ENCODE peak calls at places on chromosome 5, in ten cellular contexts. One of them, this sample, is unnamed. For H3K27me3, the result is how much of the 10 kb centered on the place peaks cover.

GRCh38 chr5:123874600-123875201 is 362.7 kb downstream of the CSNK1G3 start:
- DNase-seq in hepatocyte: no peak
- DNase-seq in transverse colon: no peak
- DNase-seq in effector memory CD4-positive, alpha-beta T cell: no peak
- DNase-seq in cardiac muscle cell: peak
- DNase-seq in H1: no peak
- DNase-seq in uterus: no peak
- DNase-seq in upper lobe of left lung: no peak
- DNase-seq in CD8-positive, alpha-beta T cell: no peak
- DNase-seq in CD8-positive, alpha-beta memory T cell: no peak
- DNase-seq in this sample: no peak

GRCh38 chr5:10674096-10674495 is 86.9 kb downstream of the DAP start:
- DNase-seq in hepatocyte: no peak
- DNase-seq in transverse colon: no peak
- DNase-seq in effector memory CD4-positive, alpha-beta T cell: no peak
- DNase-seq in cardiac muscle cell: no peak
- DNase-seq in H1: no peak
- DNase-seq in uterus: no peak
- DNase-seq in upper lobe of left lung: no peak
- DNase-seq in CD8-positive, alpha-beta T cell: no peak
- DNase-seq in CD8-positive, alpha-beta memory T cell: no peak
- DNase-seq in this sample: no peak

GRCh38 chr5:149464796-149465489 is 85.9 kb upstream of the IL17B start:
- DNase-seq in hepatocyte: peak
- DNase-seq in transverse colon: peak
- DNase-seq in effector memory CD4-positive, alpha-beta T cell: no peak
- DNase-seq in cardiac muscle cell: peak
- DNase-seq in H1: no peak
- DNase-seq in uterus: peak
- DNase-seq in upper lobe of left lung: no peak
- DNase-seq in CD8-positive, alpha-beta T cell: no peak
- DNase-seq in CD8-positive, alpha-beta memory T cell: no peak
- DNase-seq in this sample: no peak

GRCh38 chr5:141105350-141105749 is 5.1 kb downstream of the PCDHB3 start:
- DNase-seq in hepatocyte: no peak
- DNase-seq in transverse colon: no peak
- DNase-seq in effector memory CD4-positive, alpha-beta T cell: no peak
- DNase-seq in cardiac muscle cell: no peak
- DNase-seq in H1: no peak
- DNase-seq in uterus: no peak
- DNase-seq in upper lobe of left lung: no peak
- DNase-seq in CD8-positive, alpha-beta T cell: no peak
- DNase-seq in CD8-positive, alpha-beta memory T cell: no peak
- DNase-seq in this sample: no peak

GRCh38 chr5:173715607-173716006 is 99.2 kb upstream of the BOD1 start:
- DNase-seq in hepatocyte: no peak
- DNase-seq in transverse colon: no peak
- DNase-seq in effector memory CD4-positive, alpha-beta T cell: no peak
- DNase-seq in cardiac muscle cell: no peak
- DNase-seq in H1: no peak
- DNase-seq in uterus: no peak
- DNase-seq in upper lobe of left lung: no peak
- DNase-seq in CD8-positive, alpha-beta T cell: no peak
- DNase-seq in CD8-positive, alpha-beta memory T cell: no peak
- DNase-seq in this sample: no peak

GRCh38 chr5:74093501-74093993 is 467.6 kb downstream of the ARHGEF28 start:
- DNase-seq in hepatocyte: peak
- DNase-seq in transverse colon: peak
- DNase-seq in effector memory CD4-positive, alpha-beta T cell: no peak
- DNase-seq in cardiac muscle cell: no peak
- DNase-seq in H1: no peak
- DNase-seq in uterus: no peak
- DNase-seq in upper lobe of left lung: no peak
- DNase-seq in CD8-positive, alpha-beta T cell: no peak
- DNase-seq in CD8-positive, alpha-beta memory T cell: no peak
- DNase-seq in this sample: no peak

GRCh38 chr5:15601853-15602252 is 101.9 kb downstream of the FBXL7 start:
- DNase-seq in hepatocyte: no peak
- DNase-seq in transverse colon: no peak
- DNase-seq in effector memory CD4-positive, alpha-beta T cell: no peak
- DNase-seq in cardiac muscle cell: no peak
- DNase-seq in H1: no peak
- DNase-seq in uterus: no peak
- DNase-seq in upper lobe of left lung: no peak
- DNase-seq in CD8-positive, alpha-beta T cell: no peak
- DNase-seq in CD8-positive, alpha-beta memory T cell: no peak
- DNase-seq in this sample: no peak

GRCh38 chr5:96090205-96090604 is 128.6 kb upstream of the ELL2 start:
- DNase-seq in hepatocyte: no peak
- DNase-seq in transverse colon: no peak
- DNase-seq in effector memory CD4-positive, alpha-beta T cell: no peak
- DNase-seq in cardiac muscle cell: no peak
- DNase-seq in H1: no peak
- DNase-seq in uterus: no peak
- DNase-seq in upper lobe of left lung: no peak
- DNase-seq in CD8-positive, alpha-beta T cell: no peak
- DNase-seq in CD8-positive, alpha-beta memory T cell: no peak
- DNase-seq in this sample: no peak

GRCh38 chr5:101678494-101679193 is 617.4 kb downstream of the SLCO4C1 start:
- DNase-seq in hepatocyte: peak
- DNase-seq in transverse colon: peak
- DNase-seq in effector memory CD4-positive, alpha-beta T cell: peak
- DNase-seq in cardiac muscle cell: peak
- DNase-seq in H1: peak
- DNase-seq in uterus: peak
- DNase-seq in upper lobe of left lung: peak
- DNase-seq in CD8-positive, alpha-beta T cell: no peak
- DNase-seq in CD8-positive, alpha-beta memory T cell: peak
- DNase-seq in this sample: no peak

GRCh38 chr5:77957-78804 is 13.8 kb upstream of the PLEKHG4B start:
- DNase-seq in hepatocyte: no peak
- DNase-seq in transverse colon: no peak
- DNase-seq in effector memory CD4-positive, alpha-beta T cell: no peak
- DNase-seq in cardiac muscle cell: peak
- DNase-seq in H1: no peak
- DNase-seq in uterus: no peak
- DNase-seq in upper lobe of left lung: no peak
- DNase-seq in CD8-positive, alpha-beta T cell: no peak
- DNase-seq in CD8-positive, alpha-beta memory T cell: no peak
- DNase-seq in this sample: peak

GRCh38 chr5:136162001-136162400 is 29.4 kb downstream of the SMAD5 start:
- DNase-seq in hepatocyte: no peak
- DNase-seq in transverse colon: no peak
- DNase-seq in effector memory CD4-positive, alpha-beta T cell: no peak
- DNase-seq in cardiac muscle cell: no peak
- DNase-seq in H1: no peak
- DNase-seq in uterus: no peak
- DNase-seq in upper lobe of left lung: no peak
- DNase-seq in CD8-positive, alpha-beta T cell: no peak
- DNase-seq in CD8-positive, alpha-beta memory T cell: no peak
- DNase-seq in this sample: no peak

GRCh38 chr5:65086234-65086886 is 317.6 kb downstream of the CWC27 start:
- DNase-seq in hepatocyte: no peak
- DNase-seq in transverse colon: no peak
- DNase-seq in effector memory CD4-positive, alpha-beta T cell: no peak
- DNase-seq in cardiac muscle cell: no peak
- DNase-seq in H1: no peak
- DNase-seq in uterus: no peak
- DNase-seq in upper lobe of left lung: no peak
- DNase-seq in CD8-positive, alpha-beta T cell: no peak
- DNase-seq in CD8-positive, alpha-beta memory T cell: no peak
- DNase-seq in this sample: no peak

DNA sequence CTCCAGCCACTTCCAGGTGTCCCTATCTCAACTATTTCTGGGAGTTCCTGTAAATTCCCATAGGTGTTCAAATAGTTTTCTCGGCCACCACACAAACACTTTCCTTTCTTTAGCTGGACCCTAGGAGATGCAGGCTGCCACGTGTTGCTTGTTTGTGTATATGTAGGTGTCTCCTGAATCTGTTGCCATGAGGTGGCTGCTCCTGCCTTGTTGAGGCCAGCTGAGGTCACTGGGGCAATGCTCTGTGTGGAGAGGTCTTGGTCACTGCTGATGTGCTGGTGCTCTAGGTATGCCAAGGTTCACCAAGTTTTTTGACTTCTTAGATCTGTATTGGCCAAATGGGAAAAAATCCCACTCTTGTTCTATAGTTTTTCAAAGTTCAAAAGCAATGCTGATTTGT is 132.5 kb upstream of the CHD1 start:
- DNase-seq in hepatocyte: no peak
- DNase-seq in transverse colon: no peak
- DNase-seq in effector memory CD4-positive, alpha-beta T cell: no peak
- DNase-seq in cardiac muscle cell: no peak
- DNase-seq in H1: no peak
- DNase-seq in uterus: no peak
- DNase-seq in upper lobe of left lung: no peak
- DNase-seq in CD8-positive, alpha-beta T cell: no peak
- DNase-seq in CD8-positive, alpha-beta memory T cell: no peak
- DNase-seq in this sample: no peak
- H3K4me3 ChIP-seq in hepatocyte: no peak
- H3K4me3 ChIP-seq in transverse colon: no peak
- H3K4me3 ChIP-seq in effector memory CD4-positive, alpha-beta T cell: no peak
- H3K4me3 ChIP-seq in cardiac muscle cell: no peak
- H3K4me3 ChIP-seq in H1: no peak
- H3K4me3 ChIP-seq in uterus: no peak
- H3K4me3 ChIP-seq in upper lobe of left lung: no peak
- H3K4me3 ChIP-seq in CD8-positive, alpha-beta T cell: no peak
- H3K4me3 ChIP-seq in CD8-positive, alpha-beta memory T cell: no peak
- H3K4me3 ChIP-seq in this sample: no peak

GRCh38 chr5:135024956-135025729 is 8.9 kb downstream of the PITX1 start:
- DNase-seq in hepatocyte: no peak
- DNase-seq in transverse colon: no peak
- DNase-seq in effector memory CD4-positive, alpha-beta T cell: no peak
- DNase-seq in cardiac muscle cell: no peak
- DNase-seq in H1: no peak
- DNase-seq in uterus: no peak
- DNase-seq in upper lobe of left lung: no peak
- DNase-seq in CD8-positive, alpha-beta T cell: no peak
- DNase-seq in CD8-positive, alpha-beta memory T cell: no peak
- DNase-seq in this sample: no peak
- H3K27me3 ChIP-seq in hepatocyte: under half
- H3K27me3 ChIP-seq in transverse colon: under half
- H3K27me3 ChIP-seq in effector memory CD4-positive, alpha-beta T cell: under half
- H3K27me3 ChIP-seq in cardiac muscle cell: half or more
- H3K27me3 ChIP-seq in H1: half or more
- H3K27me3 ChIP-seq in uterus: under half
- H3K27me3 ChIP-seq in upper lobe of left lung: under half
- H3K27me3 ChIP-seq in CD8-positive, alpha-beta T cell: under half
- H3K27me3 ChIP-seq in CD8-positive, alpha-beta memory T cell: under half
- H3K27me3 ChIP-seq in this sample: under half

DNA sequence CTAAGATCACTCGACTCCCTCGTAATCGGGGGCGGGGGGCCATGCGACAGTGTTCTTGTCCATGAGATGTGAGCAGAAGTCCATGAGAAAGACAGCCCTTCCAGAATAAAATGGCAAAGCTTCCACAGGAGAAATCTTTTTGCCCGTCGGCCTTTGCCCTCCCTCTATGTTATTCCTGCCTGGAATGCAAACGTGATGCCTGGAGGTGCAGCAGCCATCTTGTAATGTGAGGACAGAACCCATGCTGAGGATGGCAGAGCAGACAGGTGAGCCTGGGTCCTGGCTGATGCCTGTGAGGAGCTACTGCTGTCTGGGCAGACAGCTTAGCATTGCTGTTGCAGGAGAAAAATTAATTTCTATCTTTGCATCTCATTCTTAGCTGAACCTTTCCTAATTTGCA is 17.2 kb downstream of the MED10 start:
- DNase-seq in hepatocyte: no peak
- DNase-seq in transverse colon: no peak
- DNase-seq in effector memory CD4-positive, alpha-beta T cell: no peak
- DNase-seq in cardiac muscle cell: no peak
- DNase-seq in H1: no peak
- DNase-seq in uterus: no peak
- DNase-seq in upper lobe of left lung: no peak
- DNase-seq in CD8-positive, alpha-beta T cell: no peak
- DNase-seq in CD8-positive, alpha-beta memory T cell: no peak
- DNase-seq in this sample: no peak
- H3K4me3 ChIP-seq in hepatocyte: no peak
- H3K4me3 ChIP-seq in transverse colon: no peak
- H3K4me3 ChIP-seq in effector memory CD4-positive, alpha-beta T cell: no peak
- H3K4me3 ChIP-seq in cardiac muscle cell: no peak
- H3K4me3 ChIP-seq in H1: no peak
- H3K4me3 ChIP-seq in uterus: no peak
- H3K4me3 ChIP-seq in upper lobe of left lung: no peak
- H3K4me3 ChIP-seq in CD8-positive, alpha-beta T cell: no peak
- H3K4me3 ChIP-seq in CD8-positive, alpha-beta memory T cell: no peak
- H3K4me3 ChIP-seq in this sample: no peak

GRCh38 chr5:176862330-176862995 is 36.7 kb downstream of the HK3 start:
- DNase-seq in hepatocyte: no peak
- DNase-seq in transverse colon: no peak
- DNase-seq in effector memory CD4-positive, alpha-beta T cell: no peak
- DNase-seq in cardiac muscle cell: no peak
- DNase-seq in H1: no peak
- DNase-seq in uterus: no peak
- DNase-seq in upper lobe of left lung: no peak
- DNase-seq in CD8-positive, alpha-beta T cell: no peak
- DNase-seq in CD8-positive, alpha-beta memory T cell: no peak
- DNase-seq in this sample: no peak

GRCh38 chr5:176860381-176860780 is 38.8 kb downstream of the HK3 start:
- DNase-seq in hepatocyte: no peak
- DNase-seq in transverse colon: no peak
- DNase-seq in effector memory CD4-positive, alpha-beta T cell: no peak
- DNase-seq in cardiac muscle cell: no peak
- DNase-seq in H1: no peak
- DNase-seq in uterus: no peak
- DNase-seq in upper lobe of left lung: no peak
- DNase-seq in CD8-positive, alpha-beta T cell: no peak
- DNase-seq in CD8-positive, alpha-beta memory T cell: no peak
- DNase-seq in this sample: no peak

GRCh38 chr5:176857514-176858273 is 41.5 kb downstream of the HK3 start:
- DNase-seq in hepatocyte: no peak
- DNase-seq in transverse colon: no peak
- DNase-seq in effector memory CD4-positive, alpha-beta T cell: no peak
- DNase-seq in cardiac muscle cell: no peak
- DNase-seq in H1: no peak
- DNase-seq in uterus: no peak
- DNase-seq in upper lobe of left lung: no peak
- DNase-seq in CD8-positive, alpha-beta T cell: no peak
- DNase-seq in CD8-positive, alpha-beta memory T cell: no peak
- DNase-seq in this sample: no peak

GRCh38 chr5:176861276-176861675 is 37.9 kb downstream of the HK3 start:
- DNase-seq in hepatocyte: no peak
- DNase-seq in transverse colon: no peak
- DNase-seq in effector memory CD4-positive, alpha-beta T cell: no peak
- DNase-seq in cardiac muscle cell: no peak
- DNase-seq in H1: no peak
- DNase-seq in uterus: no peak
- DNase-seq in upper lobe of left lung: no peak
- DNase-seq in CD8-positive, alpha-beta T cell: no peak
- DNase-seq in CD8-positive, alpha-beta memory T cell: no peak
- DNase-seq in this sample: no peak

DNA sequence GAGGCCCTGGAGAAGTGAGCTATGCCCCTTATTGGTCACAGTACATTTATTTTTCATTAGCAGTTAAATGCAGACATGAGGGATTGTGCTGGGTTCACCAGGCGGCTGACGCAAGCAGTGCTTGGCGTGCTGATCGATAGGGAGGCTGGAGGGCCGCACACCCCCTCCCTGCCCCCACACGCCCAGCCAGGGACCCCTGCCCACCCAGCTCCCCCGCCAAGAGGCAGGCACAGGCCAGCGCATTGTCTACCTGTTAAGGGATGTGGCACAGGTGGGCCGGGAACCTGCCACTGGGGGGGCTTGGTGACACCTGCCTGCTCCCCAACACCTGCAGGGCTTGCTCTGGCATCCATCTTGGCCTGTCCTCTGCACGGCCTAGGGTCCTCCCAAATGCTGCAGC is 39.2 kb downstream of the HK3 start:
- DNase-seq in hepatocyte: no peak
- DNase-seq in transverse colon: no peak
- DNase-seq in effector memory CD4-positive, alpha-beta T cell: no peak
- DNase-seq in cardiac muscle cell: no peak
- DNase-seq in H1: no peak
- DNase-seq in uterus: no peak
- DNase-seq in upper lobe of left lung: no peak
- DNase-seq in CD8-positive, alpha-beta T cell: no peak
- DNase-seq in CD8-positive, alpha-beta memory T cell: no peak
- DNase-seq in this sample: no peak
- H3K27me3 ChIP-seq in hepatocyte: under half
- H3K27me3 ChIP-seq in transverse colon: under half
- H3K27me3 ChIP-seq in effector memory CD4-positive, alpha-beta T cell: under half
- H3K27me3 ChIP-seq in cardiac muscle cell: under half
- H3K27me3 ChIP-seq in H1: under half
- H3K27me3 ChIP-seq in uterus: under half
- H3K27me3 ChIP-seq in upper lobe of left lung: under half
- H3K27me3 ChIP-seq in CD8-positive, alpha-beta T cell: under half
- H3K27me3 ChIP-seq in CD8-positive, alpha-beta memory T cell: under half
- H3K27me3 ChIP-seq in this sample: under half

This sample was measured in BJ.